ENCODE peak calls at places on chromosomes 5 and 9, in seven cellular contexts. J is sigmoid colon, E is kidney, W is upper lobe of right lung, H is RWPE2, M is breast epithelium, N is heart left ventricle. G is an unnamed sample.
A peak's percentile ranks its signal among the peaks of the same experiment; 100 is the strongest.

GRCh38 chr5:172805018-172805683 is 28.9 kb upstream of the ERGIC1 start:
- DNase-seq in E (no peak), W (no peak), N (no peak), J (no peak), M (no peak), H (no peak), G (no peak)

GRCh38 chr5:38622723-38623129 is 66.3 kb upstream of the LIFR start:
- DNase-seq in J (no peak), M (no peak), N (no peak), H (no peak), W (no peak), E (no peak), G (no peak)

GRCh38 chr5:80033513-80033912 is 1.6 kb upstream of the THBS4 start:
- DNase-seq in N (no peak), W (no peak), H (no peak), J (no peak), M (no peak), E (no peak), G (no peak)

GRCh38 chr5:157059891-157060290 is 975 bp upstream of the HAVCR1 start:
- DNase-seq in N (no peak), W (no peak), H (no peak), J (no peak), E (no peak), M (no peak), G (no peak)

GRCh38 chr5:35004200-35004599 is 43.5 kb downstream of the AGXT2 start:
- DNase-seq in E (no peak), W (no peak), H (no peak), J (no peak), M (no peak), N (no peak), G (no peak)

GRCh38 chr9:36064448-36065037 is 27.8 kb downstream of the RECK start:
- DNase-seq in H (no peak), E (no peak), N (no peak), M (no peak), J (no peak), W (no peak), G (no peak)

GRCh38 chr5:37933586-37933985 is 93.7 kb upstream of the GDNF start:
- DNase-seq in M (no peak), H (no peak), W (no peak), E (no peak), J (no peak), N (no peak), G (no peak)

GRCh38 chr9:76018767-76019166 is 128.3 kb downstream of the PCSK5 start:
- DNase-seq in E (no peak), M (no peak), W (no peak), J (no peak), H (no peak), N (no peak), G (no peak)

GRCh38 chr5:52328220-52328619 is 459.5 kb upstream of the ITGA1 start:
- DNase-seq in M (no peak), J (no peak), N (no peak), W (no peak), H (no peak), E (no peak), G (no peak)

GRCh38 chr5:6544561-6544935 is 88.3 kb downstream of the NSUN2 start:
- DNase-seq in H (no peak), W (no peak), N (no peak), J (no peak), E (no peak), M (no peak), G (no peak)

GRCh38 chr9:16575142-16575877 is 295.2 kb downstream of the BNC2 start:
- DNase-seq in H (no peak), W (no peak), M (no peak), J (no peak), N (no peak), E (no peak), G (no peak)

GRCh38 chr5:111927191-111927590 is 170.2 kb upstream of the NREP start:
- DNase-seq in E (no peak), J (no peak), H (no peak), N (no peak), M (no peak), W (no peak), G (no peak)

GRCh38 chr5:62343428-62343827 is 37.4 kb downstream of the KIF2A start:
- DNase-seq in N (no peak), E (no peak), M (no peak), W (no peak), J (no peak), H (no peak), G (no peak)

GRCh38 chr5:136018814-136019777 is 9.7 kb upstream of the TGFBI start:
- DNase-seq in H (no peak), J (peak; percentile 89), M (peak; percentile 33), N (peak; percentile 54), E (no peak), W (no peak), G (peak; percentile 82)

GRCh38 chr5:168752012-168752411 is 172.8 kb upstream of the PANK3 start:
- DNase-seq in J (no peak), W (no peak), H (no peak), E (no peak), N (no peak), M (no peak), G (no peak)

DNA sequence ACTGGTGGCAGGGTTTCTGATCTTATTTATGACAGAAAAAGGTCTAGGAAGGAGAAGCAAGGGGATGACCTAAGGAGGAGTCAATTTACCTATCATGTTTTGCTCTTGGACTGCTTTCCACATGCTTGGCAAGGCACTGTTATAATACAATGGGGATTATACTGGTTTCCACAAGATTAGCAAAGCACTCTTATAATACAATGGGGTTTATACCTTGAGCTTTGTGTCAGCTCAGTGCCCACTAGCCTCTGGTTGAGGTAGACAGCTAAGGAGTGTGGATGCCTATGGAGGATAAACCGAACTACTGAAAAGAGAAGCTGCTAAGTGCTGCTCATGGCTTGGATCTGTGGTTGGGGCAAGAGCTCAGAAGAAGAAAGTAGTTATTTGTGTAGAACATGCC is 68.7 kb downstream of the MRPS27 start:
- DNase-seq in N (no peak), E (no peak), M (no peak), W (no peak), H (no peak), J (no peak), G (no peak)
- H3K4me1 ChIP-seq in N (peaks cover 41% of the 10 kb centered on the region), E (no peaks in the 10 kb centered on the region), M (peaks cover 12% of the 10 kb centered on the region), W (peaks cover 25% of the 10 kb centered on the region), H (peaks cover 39% of the 10 kb centered on the region), J (no peaks in the 10 kb centered on the region), G (peaks cover 14% of the 10 kb centered on the region)

GRCh38 chr9:128916204-128916603 is 4.6 kb upstream of the PHYHD1 start:
- DNase-seq in J (peak; percentile 81), M (peak; percentile 52), H (no peak), W (peak; percentile 84), E (no peak), N (peak; percentile 55), G (no peak)
- H3K4me1 ChIP-seq in J (no peaks in the 10 kb centered on the region), M (peaks cover 24% of the 10 kb centered on the region), H (peaks cover 49% of the 10 kb centered on the region), W (peaks cover 80% of the 10 kb centered on the region), E (peaks cover 41% of the 10 kb centered on the region), N (peaks cover 72% of the 10 kb centered on the region), G (peaks cover 6% of the 10 kb centered on the region)

GRCh38 chr5:95930541-95930940 is 31.1 kb downstream of the ELL2 start:
- DNase-seq in N (no peak), W (no peak), J (no peak), H (no peak), E (no peak), M (no peak), G (no peak)
- H3K4me1 ChIP-seq in N (peaks cover 19% of the 10 kb centered on the region), W (peaks cover 3% of the 10 kb centered on the region), J (no peaks in the 10 kb centered on the region), H (peaks cover 53% of the 10 kb centered on the region), E (no peaks in the 10 kb centered on the region), M (peaks cover 3% of the 10 kb centered on the region), G (no peaks in the 10 kb centered on the region)

GRCh38 chr5:56447232-56447631 is 214.1 kb upstream of the ANKRD55 start:
- DNase-seq in J (no peak), N (no peak), E (no peak), M (no peak), H (no peak), W (no peak), G (no peak)

GRCh38 chr5:56451742-56452141 is 218.6 kb upstream of the ANKRD55 start:
- DNase-seq in W (no peak), M (no peak), J (no peak), H (no peak), E (no peak), N (no peak), G (no peak)

GRCh38 chr5:56447656-56448055 is 214.5 kb upstream of the ANKRD55 start:
- DNase-seq in J (no peak), M (no peak), H (no peak), E (no peak), W (no peak), N (no peak), G (no peak)

GRCh38 chr5:56449071-56449470 is 215.9 kb upstream of the ANKRD55 start:
- DNase-seq in J (no peak), H (no peak), M (no peak), N (no peak), E (no peak), W (no peak), G (no peak)

GRCh38 chr5:56450766-56451165 is 217.6 kb upstream of the ANKRD55 start:
- DNase-seq in E (no peak), J (no peak), H (no peak), M (peak; percentile 56), N (no peak), W (no peak), G (no peak)
- H3K4me1 ChIP-seq in E (no peaks in the 10 kb centered on the region), J (no peaks in the 10 kb centered on the region), H (no peaks in the 10 kb centered on the region), M (no peaks in the 10 kb centered on the region), N (peaks cover 3% of the 10 kb centered on the region), W (no peaks in the 10 kb centered on the region), G (peaks cover 3% of the 10 kb centered on the region)

GRCh38 chr9:571066-571465 is 270.4 kb upstream of the DMRT1 start:
- DNase-seq in W (no peak), J (no peak), N (no peak), E (no peak), H (no peak), M (no peak), G (no peak)
- H3K4me1 ChIP-seq in W (no peaks in the 10 kb centered on the region), J (no peaks in the 10 kb centered on the region), N (peaks cover 29% of the 10 kb centered on the region), E (no peaks in the 10 kb centered on the region), H (peaks cover 18% of the 10 kb centered on the region), M (peaks cover 12% of the 10 kb centered on the region), G (no peaks in the 10 kb centered on the region)

DNA sequence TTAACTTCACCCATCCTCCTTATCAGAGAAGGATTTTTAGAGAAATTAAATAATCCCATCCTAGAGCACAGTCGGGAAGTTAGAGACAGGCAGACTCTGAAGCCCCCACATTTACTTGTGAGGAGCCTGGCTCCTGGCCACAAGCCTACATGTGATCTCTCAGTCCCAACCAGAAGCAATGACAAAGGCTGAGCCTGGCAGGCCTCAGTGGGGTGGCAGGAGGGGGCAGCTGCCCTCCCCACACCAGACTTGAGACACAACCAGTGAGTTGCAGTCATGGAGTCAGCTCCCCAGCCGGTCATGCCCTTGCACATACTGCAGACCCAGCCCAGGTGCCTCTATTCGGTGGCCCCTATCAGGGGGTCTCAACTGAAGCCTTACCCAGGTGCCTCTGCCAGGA is 11.0 kb downstream of the NAIF1 start:
- DNase-seq in N (no peak), J (peak; percentile 84), H (no peak), E (peak; percentile 77), M (no peak), W (no peak), G (no peak)
- H3K4me1 ChIP-seq in N (peaks cover 19% of the 10 kb centered on the region), J (no peaks in the 10 kb centered on the region), H (peaks cover 2% of the 10 kb centered on the region), E (peaks cover 13% of the 10 kb centered on the region), M (peaks cover 7% of the 10 kb centered on the region), W (peaks cover 48% of the 10 kb centered on the region), G (peaks cover 3% of the 10 kb centered on the region)

G was measured in BE2C.